ENCODE peak calls at places on chromosome 10, in seven cellular contexts. One of them, this sample, is unnamed.
A peak's percentile ranks its signal among the peaks of the same experiment; 100 is the strongest.

GRCh38 chr10:80519936-80520650 is 17.6 kb upstream of the SH2D4B start:
- DNase-seq in stomach: no peak
- DNase-seq in ovary: no peak
- DNase-seq in A549: no peak
- DNase-seq in adrenal gland: no peak
- DNase-seq in heart left ventricle: no peak
- DNase-seq in HepG2: no peak
- DNase-seq in this sample: no peak

GRCh38 chr10:70381491-70382421 is 669 bp downstream of the LRRC20 start:
- DNase-seq in A549: peak; percentile 59
- DNase-seq in ovary: peak; percentile 44
- DNase-seq in HepG2: no peak
- DNase-seq in stomach: peak; percentile 39
- DNase-seq in heart left ventricle: peak; percentile 75
- DNase-seq in adrenal gland: peak; percentile 42
- DNase-seq in this sample: no peak

GRCh38 chr10:131775444-131775832 is 125.4 kb upstream of the PPP2R2D start:
- DNase-seq in stomach: peak; percentile 9
- DNase-seq in HepG2: no peak
- DNase-seq in adrenal gland: no peak
- DNase-seq in ovary: no peak
- DNase-seq in A549: no peak
- DNase-seq in heart left ventricle: no peak
- DNase-seq in this sample: no peak

GRCh38 chr10:73647211-73647874 is 6.1 kb upstream of the MYOZ1 start:
- DNase-seq in stomach: peak; percentile 57
- DNase-seq in ovary: peak; percentile 51
- DNase-seq in HepG2: no peak
- DNase-seq in A549: no peak
- DNase-seq in heart left ventricle: peak; percentile 82
- DNase-seq in adrenal gland: peak; percentile 61
- DNase-seq in this sample: no peak

GRCh38 chr10:114304017-114304565 is 65.0 kb downstream of the VWA2 start:
- DNase-seq in HepG2: peak; percentile 62
- DNase-seq in adrenal gland: peak; percentile 81
- DNase-seq in heart left ventricle: no peak
- DNase-seq in A549: peak; percentile 79
- DNase-seq in stomach: peak; percentile 83
- DNase-seq in ovary: peak; percentile 90
- DNase-seq in this sample: peak; percentile 51

GRCh38 chr10:62610649-62611229 is 193.8 kb upstream of the ADO start:
- DNase-seq in A549: peak; percentile 35
- DNase-seq in ovary: no peak
- DNase-seq in stomach: peak; percentile 54
- DNase-seq in adrenal gland: peak; percentile 48
- DNase-seq in heart left ventricle: peak; percentile 72
- DNase-seq in HepG2: peak; percentile 35
- DNase-seq in this sample: peak; percentile 70

GRCh38 chr10:20156511-20156910 is 340.3 kb downstream of the PLXDC2 start:
- DNase-seq in adrenal gland: no peak
- DNase-seq in ovary: no peak
- DNase-seq in stomach: no peak
- DNase-seq in heart left ventricle: no peak
- DNase-seq in HepG2: no peak
- DNase-seq in A549: no peak
- DNase-seq in this sample: no peak

GRCh38 chr10:96666738-96667137 is 53.6 kb downstream of the PIK3AP1 start:
- DNase-seq in heart left ventricle: no peak
- DNase-seq in ovary: no peak
- DNase-seq in adrenal gland: no peak
- DNase-seq in HepG2: no peak
- DNase-seq in stomach: no peak
- DNase-seq in A549: no peak
- DNase-seq in this sample: no peak

GRCh38 chr10:47259521-47259920 is 40.5 kb upstream of the GDF10 start:
- DNase-seq in adrenal gland: no peak
- DNase-seq in ovary: no peak
- DNase-seq in A549: no peak
- DNase-seq in HepG2: no peak
- DNase-seq in stomach: no peak
- DNase-seq in heart left ventricle: no peak
- DNase-seq in this sample: no peak

GRCh38 chr10:67788028-67788886 is 49.7 kb downstream of the DNAJC12 start:
- DNase-seq in ovary: no peak
- DNase-seq in A549: peak; percentile 77
- DNase-seq in adrenal gland: peak; percentile 72
- DNase-seq in heart left ventricle: peak; percentile 82
- DNase-seq in HepG2: peak; percentile 42
- DNase-seq in stomach: peak; percentile 74
- DNase-seq in this sample: peak; percentile 67

GRCh38 chr10:31477584-31477983 is 158.6 kb downstream of the ZEB1 start:
- DNase-seq in heart left ventricle: no peak
- DNase-seq in HepG2: no peak
- DNase-seq in A549: no peak
- DNase-seq in stomach: no peak
- DNase-seq in adrenal gland: no peak
- DNase-seq in ovary: no peak
- DNase-seq in this sample: no peak

GRCh38 chr10:131795761-131796160 is 105.0 kb upstream of the PPP2R2D start:
- DNase-seq in A549: no peak
- DNase-seq in heart left ventricle: no peak
- DNase-seq in adrenal gland: no peak
- DNase-seq in stomach: peak; percentile 16
- DNase-seq in HepG2: peak; percentile 34
- DNase-seq in ovary: no peak
- DNase-seq in this sample: no peak

GRCh38 chr10:77565590-77566023 is 72.0 kb downstream of the KCNMA1 start:
- DNase-seq in heart left ventricle: no peak
- DNase-seq in stomach: no peak
- DNase-seq in A549: no peak
- DNase-seq in HepG2: no peak
- DNase-seq in ovary: no peak
- DNase-seq in adrenal gland: no peak
- DNase-seq in this sample: no peak

GRCh38 chr10:75395955-75396860 is 5.4 kb downstream of the ZNF503 start:
- DNase-seq in ovary: peak; percentile 58
- DNase-seq in HepG2: no peak
- DNase-seq in A549: no peak
- DNase-seq in stomach: no peak
- DNase-seq in adrenal gland: peak; percentile 26
- DNase-seq in heart left ventricle: no peak
- DNase-seq in this sample: no peak

GRCh38 chr10:22103701-22104100 is 100.2 kb upstream of the DNAJC1 start:
- DNase-seq in heart left ventricle: no peak
- DNase-seq in stomach: no peak
- DNase-seq in HepG2: no peak
- DNase-seq in A549: peak; percentile 15
- DNase-seq in ovary: no peak
- DNase-seq in adrenal gland: no peak
- DNase-seq in this sample: no peak

GRCh38 chr10:126731613-126731995 is 61.1 kb upstream of the C10orf90 start:
- DNase-seq in A549: no peak
- DNase-seq in stomach: no peak
- DNase-seq in heart left ventricle: no peak
- DNase-seq in ovary: no peak
- DNase-seq in adrenal gland: no peak
- DNase-seq in HepG2: no peak
- DNase-seq in this sample: no peak

DNA sequence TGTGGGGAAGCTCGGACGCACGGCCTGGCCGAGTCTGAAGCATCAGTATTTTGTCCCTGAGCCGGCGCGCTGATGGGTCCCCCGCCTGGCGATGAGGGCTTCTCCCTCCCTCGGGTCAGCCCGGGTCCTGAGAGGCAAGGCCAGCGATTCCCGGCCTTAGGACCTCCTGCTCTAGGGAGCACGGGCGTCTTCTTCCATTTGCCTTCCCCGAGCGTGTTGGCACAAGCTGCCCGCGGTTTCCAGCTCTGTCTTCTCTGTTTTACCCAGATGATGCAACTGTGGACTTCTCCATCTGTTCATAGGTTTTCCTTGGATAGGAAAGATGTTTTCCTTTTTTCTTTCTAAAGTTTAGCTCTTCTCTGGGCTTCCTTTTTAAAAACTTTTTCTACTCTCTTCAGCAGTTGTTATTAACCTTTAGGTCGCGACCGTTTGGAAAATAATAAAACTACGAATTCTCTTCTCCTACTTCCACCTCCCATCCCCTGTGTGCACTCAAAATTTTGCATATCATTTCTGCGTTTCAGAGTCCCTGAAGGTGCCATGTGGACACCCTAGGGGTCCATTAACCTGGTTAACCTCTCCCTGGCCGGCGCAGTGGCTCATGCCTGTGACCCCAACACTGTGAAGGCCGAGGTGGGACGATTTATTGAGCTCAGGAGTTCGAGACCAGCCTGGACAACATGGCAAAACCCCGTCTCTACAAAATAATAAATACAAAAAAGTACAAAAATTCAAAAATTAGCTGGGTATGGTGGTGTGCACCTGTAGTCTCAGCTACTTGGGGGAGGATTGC is 1.4 kb upstream of the SLC25A28 start:
- DNase-seq in adrenal gland: no peak
- DNase-seq in stomach: no peak
- DNase-seq in heart left ventricle: no peak
- DNase-seq in A549: no peak
- DNase-seq in ovary: peak; percentile 50
- DNase-seq in HepG2: no peak
- DNase-seq in this sample: no peak
- TF ChIP-seq POLR2A in adrenal gland: peak; percentile 97
- TF ChIP-seq POLR2A in stomach: no peak
- TF ChIP-seq POLR2A in heart left ventricle: peak; percentile 83
- TF ChIP-seq POLR2A in A549: peak; percentile 94
- TF ChIP-seq POLR2A in ovary: peak; percentile 81
- TF ChIP-seq POLR2A in HepG2: peak; percentile 66
- TF ChIP-seq POLR2A in this sample: peak; percentile 95

GRCh38 chr10:11165591-11166543 is 148.2 kb downstream of the CELF2 start:
- DNase-seq in adrenal gland: no peak
- DNase-seq in stomach: peak; percentile 43
- DNase-seq in ovary: peak; percentile 77
- DNase-seq in A549: peak; percentile 5
- DNase-seq in heart left ventricle: peak; percentile 82
- DNase-seq in HepG2: no peak
- DNase-seq in this sample: peak; percentile 15
- TF ChIP-seq POLR2A in adrenal gland: no peak
- TF ChIP-seq POLR2A in stomach: no peak
- TF ChIP-seq POLR2A in ovary: peak; percentile 25
- TF ChIP-seq POLR2A in A549: no peak
- TF ChIP-seq POLR2A in heart left ventricle: no peak
- TF ChIP-seq POLR2A in HepG2: no peak
- TF ChIP-seq POLR2A in this sample: no peak

GRCh38 chr10:88582806-88583583 is at the start of gene RNLS:
- DNase-seq in A549: peak; percentile 21
- DNase-seq in adrenal gland: peak; percentile 78
- DNase-seq in stomach: peak; percentile 51
- DNase-seq in heart left ventricle: peak; percentile 87
- DNase-seq in HepG2: no peak
- DNase-seq in ovary: peak; percentile 81
- DNase-seq in this sample: peak; percentile 50
- TF ChIP-seq POLR2A in A549: peak; percentile 62
- TF ChIP-seq POLR2A in adrenal gland: peak; percentile 67
- TF ChIP-seq POLR2A in stomach: no peak
- TF ChIP-seq POLR2A in heart left ventricle: no peak
- TF ChIP-seq POLR2A in HepG2: no peak
- TF ChIP-seq POLR2A in ovary: peak; percentile 52
- TF ChIP-seq POLR2A in this sample: peak; percentile 76

DNA sequence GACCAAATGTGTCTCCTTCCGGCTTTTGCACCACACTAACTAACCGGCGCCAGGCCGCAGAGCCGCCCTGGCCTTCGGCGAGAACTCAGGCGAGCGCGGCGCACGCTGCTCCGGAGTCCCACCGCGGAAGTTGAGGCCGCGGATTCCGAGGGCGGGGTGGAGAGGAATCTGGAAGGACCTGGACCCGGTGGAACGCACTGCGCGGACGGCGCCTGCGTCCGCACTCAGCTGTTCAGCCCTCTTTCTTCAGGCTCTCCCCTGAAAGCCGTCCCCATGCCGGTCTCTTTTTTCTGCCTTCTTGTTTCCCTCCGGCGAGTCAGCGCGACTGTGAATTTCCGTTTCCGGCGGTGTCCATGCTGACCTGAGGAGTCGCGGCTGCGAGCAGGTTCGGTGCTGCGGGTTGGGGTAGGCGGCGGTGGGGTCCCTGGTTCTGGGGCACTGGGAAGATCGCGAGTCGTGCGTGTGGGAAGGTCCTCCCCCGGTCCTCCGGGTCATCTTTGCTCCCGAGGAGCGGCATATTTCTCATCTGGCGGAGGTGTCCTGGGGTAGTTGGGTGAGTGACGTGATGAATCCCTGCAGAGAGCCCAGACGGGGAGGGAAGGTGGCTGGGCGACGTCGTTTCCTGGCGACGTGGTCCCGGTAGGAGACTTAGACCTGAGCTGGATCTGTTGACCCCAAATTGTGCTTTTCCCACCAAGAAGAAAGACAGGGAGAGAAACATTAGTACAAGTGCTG is at the start of gene BMS1:
- DNase-seq in heart left ventricle: peak; percentile 92
- DNase-seq in HepG2: peak; percentile 90
- DNase-seq in adrenal gland: peak; percentile 93
- DNase-seq in ovary: peak; percentile 84
- DNase-seq in stomach: peak; percentile 90
- DNase-seq in A549: peak; percentile 88
- DNase-seq in this sample: peak; percentile 68
- TF ChIP-seq POLR2A in heart left ventricle: peak; percentile 70
- TF ChIP-seq POLR2A in HepG2: peak; percentile 87
- TF ChIP-seq POLR2A in adrenal gland: peak; percentile 72
- TF ChIP-seq POLR2A in ovary: peak; percentile 71
- TF ChIP-seq POLR2A in stomach: no peak
- TF ChIP-seq POLR2A in A549: peak; percentile 89
- TF ChIP-seq POLR2A in this sample: peak; percentile 68

GRCh38 chr10:93481931-93482834 is at the start of gene MYOF:
- DNase-seq in HepG2: peak; percentile 59
- DNase-seq in heart left ventricle: peak; percentile 72
- DNase-seq in adrenal gland: peak; percentile 62
- DNase-seq in stomach: peak; percentile 54
- DNase-seq in ovary: peak; percentile 63
- DNase-seq in A549: peak; percentile 87
- DNase-seq in this sample: no peak
- TF ChIP-seq POLR2A in HepG2: no peak
- TF ChIP-seq POLR2A in heart left ventricle: peak; percentile 39
- TF ChIP-seq POLR2A in adrenal gland: peak; percentile 79
- TF ChIP-seq POLR2A in stomach: no peak
- TF ChIP-seq POLR2A in ovary: peak; percentile 48
- TF ChIP-seq POLR2A in A549: peak; percentile 68
- TF ChIP-seq POLR2A in this sample: peak; percentile 60

GRCh38 chr10:122983898-122984297 is 3.7 kb downstream of the PSTK start:
- DNase-seq in A549: no peak
- DNase-seq in stomach: no peak
- DNase-seq in adrenal gland: no peak
- DNase-seq in HepG2: no peak
- DNase-seq in ovary: no peak
- DNase-seq in heart left ventricle: no peak
- DNase-seq in this sample: no peak
- TF ChIP-seq POLR2A in A549: no peak
- TF ChIP-seq POLR2A in stomach: no peak
- TF ChIP-seq POLR2A in adrenal gland: no peak
- TF ChIP-seq POLR2A in HepG2: no peak
- TF ChIP-seq POLR2A in ovary: no peak
- TF ChIP-seq POLR2A in heart left ventricle: no peak
- TF ChIP-seq POLR2A in this sample: no peak

This sample was measured in H54.